ENCODE peak calls at places on chromosomes 2 and 18, in six cellular contexts. One of them, this sample, is unnamed. For H3K27me3, the result is how much of the 10 kb centered on the place peaks cover.

GRCh38 chr2:143140864-143141637 is 11.8 kb downstream of the ARHGAP15 start:
- DNase-seq in K562: no peak
- DNase-seq in astrocyte: no peak
- DNase-seq in GM23338: no peak
- DNase-seq in GM23248: no peak
- DNase-seq in AG04450: no peak
- DNase-seq in this sample: no peak

GRCh38 chr2:62738981-62739936 is 33.7 kb downstream of the EHBP1 start:
- DNase-seq in K562: no peak
- DNase-seq in astrocyte: no peak
- DNase-seq in GM23338: no peak
- DNase-seq in GM23248: peak
- DNase-seq in AG04450: no peak
- DNase-seq in this sample: no peak

GRCh38 chr18:79608535-79608934 is 71.1 kb upstream of the CTDP1 start:
- DNase-seq in K562: no peak
- DNase-seq in astrocyte: no peak
- DNase-seq in GM23338: no peak
- DNase-seq in GM23248: no peak
- DNase-seq in AG04450: no peak
- DNase-seq in this sample: no peak

GRCh38 chr2:24914713-24915112 is 5.3 kb downstream of the ADCY3 start:
- DNase-seq in K562: no peak
- DNase-seq in astrocyte: no peak
- DNase-seq in GM23338: no peak
- DNase-seq in GM23248: no peak
- DNase-seq in AG04450: no peak
- DNase-seq in this sample: no peak

GRCh38 chr2:217289909-217290283 is 430.0 kb upstream of the TNP1 start:
- DNase-seq in K562: peak
- DNase-seq in astrocyte: peak
- DNase-seq in GM23338: peak
- DNase-seq in GM23248: peak
- DNase-seq in AG04450: no peak
- DNase-seq in this sample: no peak

GRCh38 chr2:20212459-20212870 is 12.5 kb downstream of the SDC1 start:
- DNase-seq in K562: peak
- DNase-seq in astrocyte: peak
- DNase-seq in GM23338: no peak
- DNase-seq in GM23248: no peak
- DNase-seq in AG04450: no peak
- DNase-seq in this sample: peak

GRCh38 chr2:127020536-127020935 is 86.4 kb downstream of the BIN1 start:
- DNase-seq in K562: no peak
- DNase-seq in astrocyte: no peak
- DNase-seq in GM23338: no peak
- DNase-seq in GM23248: no peak
- DNase-seq in AG04450: no peak
- DNase-seq in this sample: peak

GRCh38 chr2:230254152-230254881 is 28.8 kb downstream of the SP140 start:
- DNase-seq in K562: no peak
- DNase-seq in astrocyte: no peak
- DNase-seq in GM23338: no peak
- DNase-seq in GM23248: no peak
- DNase-seq in AG04450: no peak
- DNase-seq in this sample: no peak

GRCh38 chr2:2872713-2873449 is 504.7 kb downstream of the EIPR1 start:
- DNase-seq in K562: no peak
- DNase-seq in astrocyte: no peak
- DNase-seq in GM23338: no peak
- DNase-seq in GM23248: no peak
- DNase-seq in AG04450: no peak
- DNase-seq in this sample: no peak

GRCh38 chr2:26670931-26671460 is 21.5 kb upstream of the KCNK3 start:
- DNase-seq in K562: no peak
- DNase-seq in astrocyte: no peak
- DNase-seq in GM23338: no peak
- DNase-seq in GM23248: no peak
- DNase-seq in AG04450: no peak
- DNase-seq in this sample: no peak
- H3K27me3 ChIP-seq in K562: under half
- H3K27me3 ChIP-seq in astrocyte: under half
- H3K27me3 ChIP-seq in GM23338: under half
- H3K27me3 ChIP-seq in GM23248: under half
- H3K27me3 ChIP-seq in AG04450: under half
- H3K27me3 ChIP-seq in this sample: under half

GRCh38 chr2:208595386-208596275 is 189.0 kb downstream of the PTH2R start:
- DNase-seq in K562: peak
- DNase-seq in astrocyte: no peak
- DNase-seq in GM23338: peak
- DNase-seq in GM23248: no peak
- DNase-seq in AG04450: no peak
- DNase-seq in this sample: peak

GRCh38 chr2:208594642-208595385 is 188.2 kb downstream of the PTH2R start:
- DNase-seq in K562: no peak
- DNase-seq in astrocyte: no peak
- DNase-seq in GM23338: peak
- DNase-seq in GM23248: no peak
- DNase-seq in AG04450: no peak
- DNase-seq in this sample: no peak
- H3K27me3 ChIP-seq in K562: under half
- H3K27me3 ChIP-seq in astrocyte: under half
- H3K27me3 ChIP-seq in GM23338: under half
- H3K27me3 ChIP-seq in GM23248: under half
- H3K27me3 ChIP-seq in AG04450: under half
- H3K27me3 ChIP-seq in this sample: under half

DNA sequence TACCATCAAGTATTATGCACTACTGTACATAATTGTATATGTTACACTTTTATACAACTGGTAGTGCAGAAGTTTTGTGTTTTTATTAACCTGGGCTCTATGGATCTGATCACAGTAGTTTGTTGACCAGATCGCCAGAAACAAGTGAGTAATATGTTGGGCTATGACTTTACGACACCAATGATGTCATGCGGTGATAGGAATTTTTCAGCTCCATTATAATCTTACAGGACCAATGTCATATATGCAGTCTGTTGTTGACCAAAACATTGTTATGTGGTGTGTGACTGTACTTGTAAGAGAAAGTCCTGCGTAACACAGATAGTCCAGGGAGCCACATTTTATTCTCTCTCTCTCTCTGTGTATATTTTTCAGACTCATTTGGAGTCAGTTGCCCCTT is 4.5 kb upstream of the ACOXL start:
- DNase-seq in K562: no peak
- DNase-seq in astrocyte: no peak
- DNase-seq in GM23338: no peak
- DNase-seq in GM23248: no peak
- DNase-seq in AG04450: no peak
- DNase-seq in this sample: no peak
- H3K27me3 ChIP-seq in K562: under half
- H3K27me3 ChIP-seq in astrocyte: half or more
- H3K27me3 ChIP-seq in GM23338: under half
- H3K27me3 ChIP-seq in GM23248: half or more
- H3K27me3 ChIP-seq in AG04450: under half
- H3K27me3 ChIP-seq in this sample: under half

GRCh38 chr2:199460808-199461454 is 3.2 kb upstream of the SATB2 start:
- DNase-seq in K562: no peak
- DNase-seq in astrocyte: no peak
- DNase-seq in GM23338: no peak
- DNase-seq in GM23248: no peak
- DNase-seq in AG04450: no peak
- DNase-seq in this sample: no peak

GRCh38 chr2:199458806-199459285 is 1.1 kb upstream of the SATB2 start:
- DNase-seq in K562: no peak
- DNase-seq in astrocyte: no peak
- DNase-seq in GM23338: peak
- DNase-seq in GM23248: peak
- DNase-seq in AG04450: no peak
- DNase-seq in this sample: no peak

GRCh38 chr2:199460101-199460671 is 2.4 kb upstream of the SATB2 start:
- DNase-seq in K562: no peak
- DNase-seq in astrocyte: peak
- DNase-seq in GM23338: no peak
- DNase-seq in GM23248: peak
- DNase-seq in AG04450: no peak
- DNase-seq in this sample: no peak

GRCh38 chr2:199458017-199458805 is 472 bp upstream of the SATB2 start:
- DNase-seq in K562: peak
- DNase-seq in astrocyte: peak
- DNase-seq in GM23338: peak
- DNase-seq in GM23248: peak
- DNase-seq in AG04450: no peak
- DNase-seq in this sample: peak

GRCh38 chr2:199459286-199460100 is 1.8 kb upstream of the SATB2 start:
- DNase-seq in K562: peak
- DNase-seq in astrocyte: peak
- DNase-seq in GM23338: peak
- DNase-seq in GM23248: peak
- DNase-seq in AG04450: peak
- DNase-seq in this sample: peak
- H3K27me3 ChIP-seq in K562: under half
- H3K27me3 ChIP-seq in astrocyte: under half
- H3K27me3 ChIP-seq in GM23338: half or more
- H3K27me3 ChIP-seq in GM23248: under half
- H3K27me3 ChIP-seq in AG04450: under half
- H3K27me3 ChIP-seq in this sample: under half

This sample was measured in MG63.